ENCODE peak calls at places on chromosomes 4 and X, in seven cellular contexts. A is CD8-positive, alpha-beta T cell; N is activated gamma-delta T cell; Z is EH; R is aorta; C is activated CD8-positive, alpha-beta memory T cell treated with anti-CD3 and anti-CD28 coated beads for 1 hour; H is spleen. F is an unnamed sample.

GRCh38 chr4:25448379-25449109 is 71.5 kb downstream of the ANAPC4 start:
- DNase-seq in A (no peak), N (no peak), Z (peak), R (no peak), C (no peak), H (no peak), F (no peak)

GRCh38 chr4:170193496-170193895 is 103.7 kb upstream of the AADAT start:
- DNase-seq in A (no peak), N (no peak), Z (no peak), R (no peak), C (no peak), H (no peak), F (no peak)

GRCh38 chr4:176302283-176303275 is 17.2 kb upstream of the SPCS3 start:
- DNase-seq in A (no peak), N (no peak), Z (peak), R (no peak), C (no peak), H (no peak), F (no peak)

GRCh38 chrX:30643313-30643821 is 9.9 kb upstream of the GK start:
- DNase-seq in A (no peak), N (no peak), Z (peak), R (no peak), C (no peak), H (no peak), F (no peak)

GRCh38 chrX:49977319-49978090 is 55.1 kb downstream of the CLCN5 start:
- DNase-seq in A (no peak), N (no peak), Z (no peak), R (no peak), C (no peak), H (no peak), F (no peak)

GRCh38 chr4:147408189-147408588 is 72.7 kb upstream of the EDNRA start:
- DNase-seq in A (no peak), N (no peak), Z (no peak), R (no peak), C (no peak), H (no peak), F (no peak)

GRCh38 chr4:158809611-158810486 is 41.0 kb downstream of the FNIP2 start:
- DNase-seq in A (no peak), N (no peak), Z (peak), R (no peak), C (no peak), H (no peak), F (no peak)

GRCh38 chr4:6333301-6334202 is 63.9 kb downstream of the WFS1 start:
- DNase-seq in A (no peak), N (no peak), Z (peak), R (peak), C (no peak), H (no peak), F (no peak)